ENCODE peak calls at places on chromosomes 3 and 15, in four cellular contexts. X is GM06990, W is heart right ventricle, I is cardiac muscle cell. M is an unnamed sample. For H3K27me3, the result is how much of the 10 kb centered on the place peaks cover.

GRCh38 chr3:78402720-78403119 is 1362.8 kb downstream of the ROBO2 start:
- DNase-seq in I (no peak), X (no peak), W (no peak), M (no peak)

GRCh38 chr15:45179221-45179985 is 8.4 kb downstream of the SHF start:
- DNase-seq in W (no peak), I (no peak), X (no peak), M (peak)

GRCh38 chr3:45555154-45555591 is 39.4 kb upstream of the LIMD1 start:
- DNase-seq in I (no peak), X (no peak), W (no peak), M (no peak)

GRCh38 chr3:184240384-184241140 is 8.2 kb downstream of the ALG3 start:
- DNase-seq in I (peak), X (no peak), W (no peak), M (no peak)

GRCh38 chr3:177703788-177704187 is 506.5 kb upstream of the TBL1XR1 start:
- DNase-seq in I (no peak), W (no peak), X (no peak), M (no peak)

GRCh38 chr3:22045882-22046281 is 294.9 kb upstream of the ZNF385D start:
- DNase-seq in I (no peak), X (no peak), W (no peak), M (no peak)

GRCh38 chr3:112132554-112132953 is 494 bp downstream of the GCSAM start:
- DNase-seq in I (no peak), X (no peak), W (no peak), M (no peak)

GRCh38 chr3:48427630-48427962 is 2.3 kb downstream of the PLXNB1 start:
- DNase-seq in W (peak), I (no peak), X (no peak), M (no peak)

GRCh38 chr3:52195823-52196331 is 2.1 kb upstream of the ALAS1 start:
- DNase-seq in I (peak), X (no peak), W (no peak), M (no peak)

GRCh38 chr3:190566043-190566933 is 52.4 kb downstream of the IL1RAP start:
- DNase-seq in W (peak), I (peak), X (no peak), M (peak)

GRCh38 chr15:45551691-45552090 is 29.1 kb upstream of the SLC30A4 start:
- DNase-seq in X (no peak), W (no peak), I (no peak), M (no peak)

GRCh38 chr15:75583689-75584088 is 4.6 kb upstream of the PTPN9 start:
- DNase-seq in X (no peak), I (no peak), W (no peak), M (no peak)

GRCh38 chr15:96331141-96331941 is 841 bp downstream of the NR2F2 start:
- DNase-seq in I (peak), X (no peak), W (no peak), M (no peak)

GRCh38 chr3:66200786-66201185 is 20.0 kb upstream of the SLC25A26 start:
- DNase-seq in W (no peak), X (no peak), I (no peak), M (no peak)

GRCh38 chr3:187741403-187742350 is 3.6 kb downstream of the BCL6 start:
- DNase-seq in I (peak), W (peak), X (no peak), M (peak)

GRCh38 chr3:25174251-25174650 is 253.8 kb upstream of the RARB start:
- DNase-seq in I (no peak), X (peak), W (no peak), M (no peak)

GRCh38 chr3:25169146-25169545 is 258.9 kb upstream of the RARB start:
- DNase-seq in X (no peak), W (no peak), I (peak), M (no peak)

GRCh38 chr3:25173610-25174009 is 254.5 kb upstream of the RARB start:
- DNase-seq in I (no peak), X (no peak), W (no peak), M (no peak)

GRCh38 chr3:25176999-25177398 is 251.1 kb upstream of the RARB start:
- DNase-seq in I (no peak), W (no peak), X (no peak), M (no peak)

GRCh38 chr3:25171118-25171912 is 256.7 kb upstream of the RARB start:
- DNase-seq in W (no peak), X (no peak), I (no peak), M (no peak)
- H3K4me3 ChIP-seq in W (no peak), X (no peak), I (no peak), M (no peak)

DNA sequence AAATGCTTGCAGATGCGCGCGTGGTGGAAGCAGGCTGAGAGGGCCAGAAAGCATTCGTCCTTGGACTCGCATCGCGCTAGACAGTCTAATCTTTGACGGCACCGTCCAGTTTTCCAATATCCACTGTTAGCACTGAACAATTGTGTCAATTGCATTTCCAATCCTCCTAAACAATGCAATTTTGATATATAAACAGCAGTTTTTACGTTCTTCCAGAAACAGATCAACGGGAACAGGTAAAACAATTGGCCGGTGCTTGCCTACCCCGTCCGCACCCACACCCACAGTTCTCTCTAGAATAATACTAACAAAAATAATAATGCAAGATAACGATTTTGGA is 17.2 kb downstream of the CPN2 start:
- DNase-seq in W (no peak), X (no peak), I (no peak), M (no peak)
- H3K27me3 ChIP-seq in W (under half), X (under half), I (under half), M (under half)

GRCh38 chr3:128056258-128056657 is 4.0 kb downstream of the SEC61A1 start:
- DNase-seq in W (no peak), I (no peak), X (no peak), M (no peak)
- H3K4me3 ChIP-seq in W (no peak), I (no peak), X (no peak), M (no peak)

GRCh38 chr3:129563850-129564535 is 21.0 kb downstream of the H1-8 start:
- DNase-seq in X (no peak), W (no peak), I (peak), M (no peak)
- H3K27me3 ChIP-seq in X (under half), W (under half), I (under half), M (under half)